ENCODE peak calls at places on chromosomes 2 and 18, in nine cellular contexts. One of them, this sample, is unnamed. For H3K36me3 and H3K27me3, the result is how much of the 10 kb centered on the place peaks cover.

GRCh38 chr2:235551965-235552364 is 58.1 kb downstream of the AGAP1 start:
- DNase-seq in esophagus squamous epithelium: no peak
- DNase-seq in BJ: no peak
- DNase-seq in naive thymus-derived CD4-positive, alpha-beta T cell: no peak
- DNase-seq in GM23338: peak
- DNase-seq in mammary epithelial cell: peak
- DNase-seq in CD8-positive, alpha-beta memory T cell: no peak
- DNase-seq in IMR-90: peak
- DNase-seq in psoas muscle: peak
- DNase-seq in this sample: peak

GRCh38 chr2:3613524-3613905 is 18.6 kb downstream of the COLEC11 start:
- DNase-seq in esophagus squamous epithelium: no peak
- DNase-seq in BJ: no peak
- DNase-seq in naive thymus-derived CD4-positive, alpha-beta T cell: no peak
- DNase-seq in GM23338: no peak
- DNase-seq in mammary epithelial cell: no peak
- DNase-seq in CD8-positive, alpha-beta memory T cell: no peak
- DNase-seq in IMR-90: no peak
- DNase-seq in psoas muscle: no peak
- DNase-seq in this sample: peak

GRCh38 chr18:38422216-38422615 is 856.6 kb upstream of the CELF4 start:
- DNase-seq in esophagus squamous epithelium: no peak
- DNase-seq in BJ: no peak
- DNase-seq in naive thymus-derived CD4-positive, alpha-beta T cell: no peak
- DNase-seq in GM23338: no peak
- DNase-seq in mammary epithelial cell: no peak
- DNase-seq in CD8-positive, alpha-beta memory T cell: no peak
- DNase-seq in IMR-90: no peak
- DNase-seq in psoas muscle: no peak
- DNase-seq in this sample: no peak

GRCh38 chr18:25876334-25876979 is 214.0 kb downstream of the SS18 start:
- DNase-seq in esophagus squamous epithelium: no peak
- DNase-seq in BJ: no peak
- DNase-seq in naive thymus-derived CD4-positive, alpha-beta T cell: no peak
- DNase-seq in GM23338: no peak
- DNase-seq in mammary epithelial cell: no peak
- DNase-seq in CD8-positive, alpha-beta memory T cell: no peak
- DNase-seq in IMR-90: peak
- DNase-seq in psoas muscle: no peak
- DNase-seq in this sample: peak

GRCh38 chr2:30136729-30137444 is 9.9 kb upstream of the YPEL5 start:
- DNase-seq in esophagus squamous epithelium: no peak
- DNase-seq in BJ: no peak
- DNase-seq in naive thymus-derived CD4-positive, alpha-beta T cell: no peak
- DNase-seq in GM23338: no peak
- DNase-seq in mammary epithelial cell: peak
- DNase-seq in CD8-positive, alpha-beta memory T cell: no peak
- DNase-seq in IMR-90: no peak
- DNase-seq in psoas muscle: no peak
- DNase-seq in this sample: no peak

GRCh38 chr2:170434900-170435640 is 257.1 kb downstream of the MYO3B start:
- DNase-seq in esophagus squamous epithelium: no peak
- DNase-seq in BJ: no peak
- DNase-seq in naive thymus-derived CD4-positive, alpha-beta T cell: no peak
- DNase-seq in GM23338: no peak
- DNase-seq in mammary epithelial cell: no peak
- DNase-seq in CD8-positive, alpha-beta memory T cell: no peak
- DNase-seq in IMR-90: no peak
- DNase-seq in psoas muscle: no peak
- DNase-seq in this sample: no peak

GRCh38 chr2:143807677-143808076 is 678.5 kb downstream of the ARHGAP15 start:
- DNase-seq in esophagus squamous epithelium: no peak
- DNase-seq in BJ: no peak
- DNase-seq in naive thymus-derived CD4-positive, alpha-beta T cell: no peak
- DNase-seq in GM23338: no peak
- DNase-seq in mammary epithelial cell: no peak
- DNase-seq in CD8-positive, alpha-beta memory T cell: no peak
- DNase-seq in IMR-90: no peak
- DNase-seq in psoas muscle: peak
- DNase-seq in this sample: no peak

GRCh38 chr2:121613152-121613551 is 36.1 kb downstream of the CLASP1 start:
- DNase-seq in esophagus squamous epithelium: no peak
- DNase-seq in BJ: no peak
- DNase-seq in naive thymus-derived CD4-positive, alpha-beta T cell: no peak
- DNase-seq in GM23338: no peak
- DNase-seq in mammary epithelial cell: no peak
- DNase-seq in CD8-positive, alpha-beta memory T cell: no peak
- DNase-seq in IMR-90: no peak
- DNase-seq in psoas muscle: no peak
- DNase-seq in this sample: no peak

GRCh38 chr2:27502149-27502548 is 5.5 kb downstream of the GCKR start:
- DNase-seq in esophagus squamous epithelium: no peak
- DNase-seq in BJ: no peak
- DNase-seq in naive thymus-derived CD4-positive, alpha-beta T cell: no peak
- DNase-seq in GM23338: no peak
- DNase-seq in mammary epithelial cell: no peak
- DNase-seq in CD8-positive, alpha-beta memory T cell: no peak
- DNase-seq in IMR-90: peak
- DNase-seq in psoas muscle: no peak
- DNase-seq in this sample: no peak

GRCh38 chr2:41870948-41871522 is 176.8 kb upstream of the PKDCC start:
- DNase-seq in esophagus squamous epithelium: no peak
- DNase-seq in BJ: no peak
- DNase-seq in naive thymus-derived CD4-positive, alpha-beta T cell: no peak
- DNase-seq in GM23338: peak
- DNase-seq in mammary epithelial cell: no peak
- DNase-seq in CD8-positive, alpha-beta memory T cell: no peak
- DNase-seq in IMR-90: no peak
- DNase-seq in psoas muscle: no peak
- DNase-seq in this sample: peak

GRCh38 chr2:69716555-69717120 is 25.3 kb upstream of the ANXA4 start:
- DNase-seq in esophagus squamous epithelium: no peak
- DNase-seq in BJ: no peak
- DNase-seq in naive thymus-derived CD4-positive, alpha-beta T cell: no peak
- DNase-seq in GM23338: no peak
- DNase-seq in mammary epithelial cell: no peak
- DNase-seq in CD8-positive, alpha-beta memory T cell: no peak
- DNase-seq in IMR-90: peak
- DNase-seq in psoas muscle: no peak
- DNase-seq in this sample: no peak

GRCh38 chr2:111679202-111679601 is 204.8 kb downstream of the ANAPC1 start:
- DNase-seq in esophagus squamous epithelium: no peak
- DNase-seq in BJ: no peak
- DNase-seq in naive thymus-derived CD4-positive, alpha-beta T cell: no peak
- DNase-seq in GM23338: no peak
- DNase-seq in mammary epithelial cell: no peak
- DNase-seq in CD8-positive, alpha-beta memory T cell: no peak
- DNase-seq in IMR-90: peak
- DNase-seq in psoas muscle: no peak
- DNase-seq in this sample: no peak

GRCh38 chr2:143728498-143728897 is 599.3 kb downstream of the ARHGAP15 start:
- DNase-seq in esophagus squamous epithelium: no peak
- DNase-seq in BJ: no peak
- DNase-seq in naive thymus-derived CD4-positive, alpha-beta T cell: no peak
- DNase-seq in GM23338: no peak
- DNase-seq in mammary epithelial cell: peak
- DNase-seq in CD8-positive, alpha-beta memory T cell: no peak
- DNase-seq in IMR-90: no peak
- DNase-seq in psoas muscle: no peak
- DNase-seq in this sample: no peak

GRCh38 chr2:203720011-203720410 is 13.6 kb downstream of the CD28 start:
- DNase-seq in esophagus squamous epithelium: no peak
- DNase-seq in BJ: no peak
- DNase-seq in naive thymus-derived CD4-positive, alpha-beta T cell: peak
- DNase-seq in GM23338: no peak
- DNase-seq in mammary epithelial cell: no peak
- DNase-seq in CD8-positive, alpha-beta memory T cell: peak
- DNase-seq in IMR-90: no peak
- DNase-seq in psoas muscle: no peak
- DNase-seq in this sample: no peak

GRCh38 chr2:96760986-96761832 is 507 bp downstream of the CNNM4 start:
- DNase-seq in esophagus squamous epithelium: no peak
- DNase-seq in BJ: no peak
- DNase-seq in naive thymus-derived CD4-positive, alpha-beta T cell: no peak
- DNase-seq in GM23338: peak
- DNase-seq in mammary epithelial cell: no peak
- DNase-seq in CD8-positive, alpha-beta memory T cell: no peak
- DNase-seq in IMR-90: no peak
- DNase-seq in psoas muscle: no peak
- DNase-seq in this sample: no peak

GRCh38 chr2:235008584-235009044 is 56.8 kb downstream of the SH3BP4 start:
- DNase-seq in esophagus squamous epithelium: no peak
- DNase-seq in BJ: no peak
- DNase-seq in naive thymus-derived CD4-positive, alpha-beta T cell: no peak
- DNase-seq in GM23338: no peak
- DNase-seq in mammary epithelial cell: peak
- DNase-seq in CD8-positive, alpha-beta memory T cell: no peak
- DNase-seq in IMR-90: no peak
- DNase-seq in psoas muscle: no peak
- DNase-seq in this sample: no peak

GRCh38 chr18:35456181-35456850 is 41.4 kb downstream of the INO80C start:
- DNase-seq in esophagus squamous epithelium: no peak
- DNase-seq in BJ: no peak
- DNase-seq in naive thymus-derived CD4-positive, alpha-beta T cell: no peak
- DNase-seq in GM23338: no peak
- DNase-seq in mammary epithelial cell: peak
- DNase-seq in CD8-positive, alpha-beta memory T cell: no peak
- DNase-seq in IMR-90: peak
- DNase-seq in psoas muscle: no peak
- DNase-seq in this sample: no peak

GRCh38 chr2:238910751-238911351 is 63.0 kb downstream of the TWIST2 start:
- DNase-seq in esophagus squamous epithelium: no peak
- DNase-seq in BJ: no peak
- DNase-seq in naive thymus-derived CD4-positive, alpha-beta T cell: no peak
- DNase-seq in GM23338: no peak
- DNase-seq in mammary epithelial cell: peak
- DNase-seq in CD8-positive, alpha-beta memory T cell: no peak
- DNase-seq in IMR-90: no peak
- DNase-seq in psoas muscle: no peak
- DNase-seq in this sample: no peak
- H3K36me3 ChIP-seq in esophagus squamous epithelium: under half
- H3K36me3 ChIP-seq in BJ: under half
- H3K36me3 ChIP-seq in naive thymus-derived CD4-positive, alpha-beta T cell: under half
- H3K36me3 ChIP-seq in GM23338: under half
- H3K36me3 ChIP-seq in mammary epithelial cell: under half
- H3K36me3 ChIP-seq in CD8-positive, alpha-beta memory T cell: under half
- H3K36me3 ChIP-seq in IMR-90: under half
- H3K36me3 ChIP-seq in psoas muscle: under half
- H3K36me3 ChIP-seq in this sample: under half

DNA sequence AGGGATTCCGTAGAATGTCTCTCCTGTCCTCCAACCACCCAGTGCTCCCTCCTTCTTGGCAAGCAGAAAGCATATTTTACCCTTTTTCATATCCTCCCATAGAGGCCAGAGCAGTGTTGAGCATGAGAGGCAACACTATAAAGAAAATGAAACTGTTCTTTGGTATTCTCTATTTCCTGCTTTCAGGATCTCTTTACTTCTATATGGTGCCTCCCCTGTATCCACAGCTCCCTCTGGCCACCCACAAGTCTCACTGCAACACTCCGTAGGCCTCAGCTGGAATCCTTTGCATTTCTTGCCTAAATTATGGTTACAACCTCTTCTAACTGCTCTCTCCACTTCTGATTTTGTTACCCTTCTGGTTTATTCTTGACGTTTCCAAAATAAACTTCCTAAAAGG is 74.9 kb upstream of the C2orf15 start:
- DNase-seq in esophagus squamous epithelium: no peak
- DNase-seq in BJ: no peak
- DNase-seq in naive thymus-derived CD4-positive, alpha-beta T cell: peak
- DNase-seq in GM23338: peak
- DNase-seq in mammary epithelial cell: peak
- DNase-seq in CD8-positive, alpha-beta memory T cell: no peak
- DNase-seq in IMR-90: peak
- DNase-seq in psoas muscle: no peak
- DNase-seq in this sample: peak
- H3K4me3 ChIP-seq in esophagus squamous epithelium: peak
- H3K4me3 ChIP-seq in BJ: no peak
- H3K4me3 ChIP-seq in naive thymus-derived CD4-positive, alpha-beta T cell: no peak
- H3K4me3 ChIP-seq in GM23338: no peak
- H3K4me3 ChIP-seq in mammary epithelial cell: peak
- H3K4me3 ChIP-seq in CD8-positive, alpha-beta memory T cell: no peak
- H3K4me3 ChIP-seq in IMR-90: no peak
- H3K4me3 ChIP-seq in psoas muscle: no peak
- H3K4me3 ChIP-seq in this sample: no peak

GRCh38 chr2:109063326-109063670 is 65.7 kb upstream of the SH3RF3 start:
- DNase-seq in esophagus squamous epithelium: no peak
- DNase-seq in BJ: no peak
- DNase-seq in naive thymus-derived CD4-positive, alpha-beta T cell: no peak
- DNase-seq in GM23338: peak
- DNase-seq in mammary epithelial cell: no peak
- DNase-seq in CD8-positive, alpha-beta memory T cell: no peak
- DNase-seq in IMR-90: no peak
- DNase-seq in psoas muscle: no peak
- DNase-seq in this sample: peak
- H3K27me3 ChIP-seq in esophagus squamous epithelium: under half
- H3K27me3 ChIP-seq in BJ: under half
- H3K27me3 ChIP-seq in naive thymus-derived CD4-positive, alpha-beta T cell: under half
- H3K27me3 ChIP-seq in GM23338: under half
- H3K27me3 ChIP-seq in mammary epithelial cell: under half
- H3K27me3 ChIP-seq in CD8-positive, alpha-beta memory T cell: under half
- H3K27me3 ChIP-seq in IMR-90: under half
- H3K27me3 ChIP-seq in psoas muscle: under half
- H3K27me3 ChIP-seq in this sample: under half

DNA sequence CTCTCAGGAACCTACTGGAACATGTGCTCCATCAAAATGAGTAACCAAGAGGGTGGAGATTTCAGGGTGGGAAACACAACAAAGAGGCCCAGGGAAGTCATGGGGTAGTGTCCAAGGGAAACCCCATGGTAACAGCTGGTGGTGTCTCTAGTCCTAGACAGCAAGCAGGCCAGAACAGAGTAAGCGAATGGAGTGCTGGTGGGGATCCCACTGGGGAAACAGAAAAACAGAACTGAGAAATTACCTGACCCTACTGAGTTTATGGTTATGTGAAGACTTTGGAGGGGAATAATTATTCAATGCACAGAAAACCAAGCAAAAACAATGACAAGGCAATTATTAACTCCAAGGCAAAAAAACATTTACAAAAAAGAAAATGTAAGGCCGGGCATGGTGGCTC is 16.9 kb downstream of the ERCC3 start:
- DNase-seq in esophagus squamous epithelium: no peak
- DNase-seq in BJ: no peak
- DNase-seq in naive thymus-derived CD4-positive, alpha-beta T cell: no peak
- DNase-seq in GM23338: no peak
- DNase-seq in mammary epithelial cell: no peak
- DNase-seq in CD8-positive, alpha-beta memory T cell: no peak
- DNase-seq in IMR-90: peak
- DNase-seq in psoas muscle: no peak
- DNase-seq in this sample: no peak
- H3K36me3 ChIP-seq in esophagus squamous epithelium: under half
- H3K36me3 ChIP-seq in BJ: under half
- H3K36me3 ChIP-seq in naive thymus-derived CD4-positive, alpha-beta T cell: under half
- H3K36me3 ChIP-seq in GM23338: under half
- H3K36me3 ChIP-seq in mammary epithelial cell: under half
- H3K36me3 ChIP-seq in CD8-positive, alpha-beta memory T cell: half or more
- H3K36me3 ChIP-seq in IMR-90: half or more
- H3K36me3 ChIP-seq in psoas muscle: under half
- H3K36me3 ChIP-seq in this sample: under half